ENCODE peak calls at places on chromosomes 4 and X, in four cellular contexts. B, U, P and A are unnamed samples.

GRCh38 chr4:168421671-168422070 is 58.6 kb downstream of the DDX60L start:
- DNase-seq in B (peak; percentile 25), U (no peak), P (no peak), A (no peak)

GRCh38 chrX:2657532-2657931 is 33.6 kb upstream of the CD99 start:
- DNase-seq in B (no peak), U (peak; percentile 79), P (no peak), A (no peak)

GRCh38 chr4:187908079-187908501 is 87.5 kb upstream of the ZFP42 start:
- DNase-seq in B (no peak), U (no peak), P (no peak), A (no peak)

GRCh38 chr4:41647368-41647767 is 101.2 kb downstream of the PHOX2B start:
- DNase-seq in B (no peak), U (no peak), P (no peak), A (no peak)

GRCh38 chrX:87063622-87064021 is 454.0 kb upstream of the KLHL4 start:
- DNase-seq in B (no peak), U (no peak), P (no peak), A (no peak)

GRCh38 chr4:107853444-107854325 is 29.0 kb downstream of the SGMS2 start:
- DNase-seq in B (no peak), U (no peak), P (no peak), A (no peak)

GRCh38 chr4:72714482-72715279 is 145.7 kb upstream of the ADAMTS3 start:
- DNase-seq in B (no peak), U (no peak), P (no peak), A (no peak)

GRCh38 chr4:6250235-6250983 is 19.2 kb upstream of the WFS1 start:
- DNase-seq in B (peak; percentile 67), U (peak; percentile 67), P (peak; percentile 42), A (peak; percentile 70)

GRCh38 chrX:50081282-50081955 is 119.4 kb downstream of the AKAP4 start:
- DNase-seq in B (no peak), U (peak; percentile 10), P (no peak), A (no peak)

GRCh38 chr4:100588076-100588475 is 70.3 kb upstream of the EMCN start:
- DNase-seq in B (no peak), U (no peak), P (no peak), A (no peak)

GRCh38 chr4:179415016-179415841 is 1973.0 kb upstream of the AGA start:
- DNase-seq in B (no peak), U (no peak), P (no peak), A (no peak)

GRCh38 chrX:131394384-131394783 is 105.3 kb upstream of the IGSF1 start:
- DNase-seq in B (no peak), U (no peak), P (no peak), A (no peak)

GRCh38 chrX:104668550-104668949 is 102.6 kb downstream of the IL1RAPL2 start:
- DNase-seq in B (no peak), U (no peak), P (no peak), A (peak; percentile 8)

GRCh38 chr4:39348371-39349265 is 17.5 kb downstream of the RFC1 start:
- DNase-seq in B (peak; percentile 16), U (peak; percentile 41), P (no peak), A (no peak)

GRCh38 chr4:8913858-8914460 is 42.3 kb upstream of the HMX1 start:
- DNase-seq in B (peak; percentile 1), U (no peak), P (no peak), A (no peak)

GRCh38 chr4:187460016-187460415 is 535.6 kb upstream of the ZFP42 start:
- DNase-seq in B (no peak), U (no peak), P (no peak), A (no peak)

GRCh38 chr4:165355900-165356300 is 22.9 kb upstream of the CPE start:
- DNase-seq in B (no peak), U (peak; percentile 72), P (no peak), A (peak; percentile 52)

GRCh38 chr4:122759639-122760310 is 27.3 kb downstream of the BBS12 start:
- DNase-seq in B (no peak), U (no peak), P (no peak), A (no peak)

GRCh38 chr4:73690051-73690744 is 50.2 kb upstream of the CXCL8 start:
- DNase-seq in B (no peak), U (no peak), P (no peak), A (no peak)

GRCh38 chrX:150934453-150934852 is 36.0 kb upstream of the CD99L2 start:
- DNase-seq in B (no peak), U (no peak), P (no peak), A (no peak)

GRCh38 chrX:7889680-7890079 is 37.5 kb downstream of the PNPLA4 start:
- DNase-seq in B (no peak), U (no peak), P (no peak), A (no peak)

GRCh38 chr4:183118585-183118984 is 19.5 kb downstream of the WWC2 start:
- DNase-seq in B (no peak), U (no peak), P (no peak), A (no peak)

GRCh38 chr4:128315756-128316520 is 28.3 kb upstream of the PGRMC2 start:
- DNase-seq in B (no peak), U (no peak), P (no peak), A (no peak)

GRCh38 chr4:183941964-183942363 is 36.9 kb downstream of the STOX2 start:
- DNase-seq in B (no peak), U (no peak), P (no peak), A (no peak)

GRCh38 chr4:19678763-19679162 is 572.9 kb upstream of the SLIT2 start:
- DNase-seq in B (no peak), U (no peak), P (no peak), A (no peak)

GRCh38 chr4:38180456-38180855 is 220.3 kb downstream of the PTTG2 start:
- DNase-seq in B (no peak), U (no peak), P (no peak), A (no peak)

GRCh38 chr4:81740492-81740891 is 268.8 kb upstream of the RASGEF1B start:
- DNase-seq in B (no peak), U (no peak), P (no peak), A (no peak)

GRCh38 chr4:177391287-177391686 is 51.0 kb downstream of the AGA start:
- DNase-seq in B (no peak), U (no peak), P (no peak), A (no peak)

GRCh38 chr4:181528570-181529184 is 714.5 kb upstream of the TENM3 start:
- DNase-seq in B (peak; percentile 18), U (peak; percentile 56), P (peak; percentile 8), A (peak; percentile 55)

GRCh38 chrX:41384041-41384705 is 50.2 kb downstream of the DDX3X start:
- DNase-seq in B (peak; percentile 68), U (no peak), P (no peak), A (no peak)

GRCh38 chrX:40105016-40105790 is 7.4 kb upstream of the BCOR start:
- DNase-seq in B (no peak), U (no peak), P (no peak), A (no peak)

GRCh38 chr4:145609494-145610427 is 9.4 kb upstream of the MMAA start:
- DNase-seq in B (peak; percentile 12), U (peak; percentile 58), P (peak; percentile 58), A (peak; percentile 53)

GRCh38 chr4:38526412-38526811 is 137.6 kb upstream of the KLF3 start:
- DNase-seq in B (no peak), U (peak; percentile 4), P (no peak), A (no peak)

GRCh38 chr4:86944964-86945781 is 10.4 kb downstream of the AFF1 start:
- DNase-seq in B (no peak), U (no peak), P (no peak), A (no peak)

GRCh38 chr4:24321637-24322036 is 262.7 kb downstream of the DHX15 start:
- DNase-seq in B (no peak), U (no peak), P (no peak), A (no peak)

GRCh38 chrX:7115557-7115956 is 32.0 kb upstream of the STS start:
- DNase-seq in B (no peak), U (no peak), P (peak; percentile 87), A (no peak)

GRCh38 chr4:69057620-69058409 is 38.5 kb upstream of the UGT2B7 start:
- DNase-seq in B (no peak), U (peak; percentile 93), P (no peak), A (no peak)

GRCh38 chrX:11349661-11350337 is 56.6 kb downstream of the AMELX start:
- DNase-seq in B (no peak), U (no peak), P (no peak), A (no peak)

GRCh38 chr4:155009288-155009687 is 199.1 kb upstream of the NPY2R start:
- DNase-seq in B (no peak), U (no peak), P (no peak), A (no peak)

GRCh38 chr4:129446074-129446473 is 350.1 kb downstream of the C4orf33 start:
- DNase-seq in B (no peak), U (no peak), P (no peak), A (no peak)

GRCh38 chr4:99062120-99062519 is 26.5 kb downstream of the ADH5 start:
- DNase-seq in B (no peak), U (no peak), P (peak; percentile 9), A (peak; percentile 12)
- TF ChIP-seq TARDBP in B (no peak), U (no peak), P (no peak), A (no peak)

GRCh38 chr4:150173420-150173819 is 95.2 kb downstream of the DCLK2 start:
- DNase-seq in B (no peak), U (no peak), P (no peak), A (no peak)

GRCh38 chr4:150178161-150178560 is 99.9 kb downstream of the DCLK2 start:
- DNase-seq in B (no peak), U (no peak), P (no peak), A (no peak)

GRCh38 chr4:150173854-150174398 is 95.7 kb downstream of the DCLK2 start:
- DNase-seq in B (no peak), U (no peak), P (no peak), A (no peak)

GRCh38 chr4:150181536-150181935 is 103.3 kb downstream of the DCLK2 start:
- DNase-seq in B (no peak), U (no peak), P (no peak), A (no peak)

DNA sequence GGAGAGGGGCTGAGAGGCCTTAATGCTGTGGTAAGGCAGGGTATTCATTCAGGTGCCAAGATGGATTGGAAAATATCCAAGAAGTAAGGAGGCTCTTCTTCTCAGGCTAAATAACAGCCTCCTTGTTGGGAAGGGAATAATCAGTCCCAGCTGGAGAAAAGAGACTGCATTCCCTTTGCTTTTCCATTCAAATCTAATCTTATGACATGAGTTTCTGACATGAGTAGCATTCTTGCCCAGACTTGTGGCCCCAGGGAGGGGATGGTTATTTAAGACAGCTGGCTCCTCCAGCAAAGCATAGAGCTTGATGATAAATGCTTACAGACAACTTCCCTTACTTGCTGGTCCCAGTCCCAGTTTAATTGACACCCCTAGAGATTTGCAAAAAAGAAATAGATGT is 98.3 kb downstream of the DCLK2 start:
- DNase-seq in B (no peak), U (no peak), P (no peak), A (no peak)
- TF ChIP-seq BHLHE40 in B (no peak), U (no peak), P (no peak), A (no peak)

GRCh38 chr4:10101559-10102192 is 14.9 kb downstream of the WDR1 start:
- DNase-seq in B (no peak), U (no peak), P (no peak), A (no peak)
- TF ChIP-seq FOXM1 in B (no peak), U (no peak), P (no peak), A (no peak)

GRCh38 chr4:7760228-7760627 is 179.4 kb downstream of the AFAP1 start:
- DNase-seq in B (no peak), U (no peak), P (no peak), A (no peak)
- TF ChIP-seq TARDBP in B (no peak), U (no peak), P (no peak), A (no peak)